ENCODE peak calls at places on chromosomes 1 and 21, in four cellular contexts. One of them, this sample, is unnamed.

GRCh38 chr1:86504895-86505625 is 36.3 kb downstream of the CLCA1 start:
- DNase-seq in K562: no peak
- DNase-seq in H1: no peak
- DNase-seq in HepG2: no peak
- DNase-seq in this sample: no peak

GRCh38 chr21:44927587-44928461 is 7.1 kb upstream of the ITGB2 start:
- DNase-seq in K562: peak
- DNase-seq in H1: no peak
- DNase-seq in HepG2: peak
- DNase-seq in this sample: no peak

GRCh38 chr1:230868736-230869385 is 540 bp upstream of the C1orf198 start:
- DNase-seq in K562: no peak
- DNase-seq in H1: peak
- DNase-seq in HepG2: peak
- DNase-seq in this sample: peak

GRCh38 chr1:205285391-205286101 is 36.0 kb downstream of the NUAK2 start:
- DNase-seq in K562: no peak
- DNase-seq in H1: no peak
- DNase-seq in HepG2: no peak
- DNase-seq in this sample: no peak

GRCh38 chr1:99279525-99279924 is 15.2 kb downstream of the PLPPR4 start:
- DNase-seq in K562: no peak
- DNase-seq in H1: no peak
- DNase-seq in HepG2: no peak
- DNase-seq in this sample: no peak

GRCh38 chr1:229118662-229119061 is 152.2 kb upstream of the RAB4A start:
- DNase-seq in K562: no peak
- DNase-seq in H1: no peak
- DNase-seq in HepG2: no peak
- DNase-seq in this sample: no peak

GRCh38 chr1:198848206-198848605 is 209.4 kb downstream of the PTPRC start:
- DNase-seq in K562: no peak
- DNase-seq in H1: no peak
- DNase-seq in HepG2: no peak
- DNase-seq in this sample: no peak

GRCh38 chr1:233453433-233454200 is 126.1 kb downstream of the MAP3K21 start:
- DNase-seq in K562: no peak
- DNase-seq in H1: no peak
- DNase-seq in HepG2: no peak
- DNase-seq in this sample: no peak

GRCh38 chr1:25579241-25579946 is 36.0 kb downstream of the LDLRAP1 start:
- DNase-seq in K562: no peak
- DNase-seq in H1: no peak
- DNase-seq in HepG2: no peak
- DNase-seq in this sample: peak

GRCh38 chr1:79629414-79629813 is 622.9 kb upstream of the ADGRL4 start:
- DNase-seq in K562: no peak
- DNase-seq in H1: no peak
- DNase-seq in HepG2: no peak
- DNase-seq in this sample: no peak
- TF ChIP-seq JUN in K562: no peak
- TF ChIP-seq JUN in H1: no peak
- TF ChIP-seq JUN in HepG2: no peak
- TF ChIP-seq JUN in this sample: no peak

GRCh38 chr1:23484253-23485001 is 448 bp upstream of the ASAP3 start:
- DNase-seq in K562: peak
- DNase-seq in H1: peak
- DNase-seq in HepG2: peak
- DNase-seq in this sample: peak
- TF ChIP-seq EZH2 in K562: no peak
- TF ChIP-seq EZH2 in H1: no peak
- TF ChIP-seq EZH2 in HepG2: no peak
- TF ChIP-seq EZH2 in this sample: no peak

GRCh38 chr1:41433501-41433900 is 51.0 kb downstream of the EDN2 start:
- DNase-seq in K562: no peak
- DNase-seq in H1: no peak
- DNase-seq in HepG2: no peak
- DNase-seq in this sample: no peak

GRCh38 chr1:41436281-41437010 is 48.0 kb downstream of the EDN2 start:
- DNase-seq in K562: no peak
- DNase-seq in H1: no peak
- DNase-seq in HepG2: no peak
- DNase-seq in this sample: no peak

GRCh38 chr1:41435570-41436178 is 48.8 kb downstream of the EDN2 start:
- DNase-seq in K562: no peak
- DNase-seq in H1: peak
- DNase-seq in HepG2: no peak
- DNase-seq in this sample: no peak

GRCh38 chr1:41434306-41434705 is 50.2 kb downstream of the EDN2 start:
- DNase-seq in K562: no peak
- DNase-seq in H1: no peak
- DNase-seq in HepG2: no peak
- DNase-seq in this sample: no peak

DNA sequence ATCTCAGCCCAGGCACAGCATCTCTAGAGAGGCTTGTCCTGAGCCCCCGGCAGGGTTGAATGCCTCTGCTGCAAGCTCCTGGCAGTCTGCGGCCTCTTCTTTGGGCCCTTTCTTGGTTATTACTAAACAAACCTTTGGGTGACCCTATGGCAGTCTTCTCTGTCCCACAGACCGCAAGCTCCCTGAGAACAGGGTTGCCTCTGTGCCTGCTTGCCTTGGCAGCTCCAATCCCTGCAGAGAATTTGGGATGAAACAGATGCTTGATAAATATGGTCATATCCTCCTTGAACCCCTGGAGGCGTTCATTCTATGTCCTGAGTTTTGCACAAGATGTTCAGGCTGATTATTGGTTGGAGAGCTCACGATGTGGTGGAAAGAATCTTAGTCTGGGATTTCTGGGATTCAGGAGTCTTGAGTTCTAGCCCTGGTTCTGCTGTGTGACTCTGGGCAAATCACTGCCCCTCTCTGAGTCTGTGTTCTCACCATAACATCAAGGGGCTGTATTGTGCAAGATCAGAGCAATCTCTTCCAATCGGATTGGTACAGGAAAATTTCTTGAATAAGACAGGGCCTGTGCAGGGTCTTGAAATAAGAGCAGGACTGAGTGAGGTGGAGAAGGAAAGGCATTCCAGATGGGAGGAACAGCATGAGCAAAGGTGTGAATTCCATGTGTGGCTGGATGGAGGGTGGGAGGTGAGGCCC is 49.6 kb downstream of the EDN2 start:
- DNase-seq in K562: no peak
- DNase-seq in H1: no peak
- DNase-seq in HepG2: no peak
- DNase-seq in this sample: no peak
- TF ChIP-seq JUN in K562: no peak
- TF ChIP-seq JUN in H1: no peak
- TF ChIP-seq JUN in HepG2: no peak
- TF ChIP-seq JUN in this sample: no peak

GRCh38 chr1:92484472-92485373 is 2.0 kb downstream of the GFI1 start:
- DNase-seq in K562: peak
- DNase-seq in H1: peak
- DNase-seq in HepG2: no peak
- DNase-seq in this sample: peak
- TF ChIP-seq EZH2 in K562: no peak
- TF ChIP-seq EZH2 in H1: peak
- TF ChIP-seq EZH2 in HepG2: no peak
- TF ChIP-seq EZH2 in this sample: peak

GRCh38 chr1:235941852-235942624 is 75.3 kb upstream of the LYST start:
- DNase-seq in K562: no peak
- DNase-seq in H1: no peak
- DNase-seq in HepG2: peak
- DNase-seq in this sample: peak

GRCh38 chr1:235937123-235937522 is 70.4 kb upstream of the LYST start:
- DNase-seq in K562: no peak
- DNase-seq in H1: no peak
- DNase-seq in HepG2: no peak
- DNase-seq in this sample: no peak

GRCh38 chr1:235939488-235939775 is 72.7 kb upstream of the LYST start:
- DNase-seq in K562: no peak
- DNase-seq in H1: no peak
- DNase-seq in HepG2: no peak
- DNase-seq in this sample: no peak

GRCh38 chr1:235940282-235940681 is 73.6 kb upstream of the LYST start:
- DNase-seq in K562: no peak
- DNase-seq in H1: no peak
- DNase-seq in HepG2: no peak
- DNase-seq in this sample: no peak

DNA sequence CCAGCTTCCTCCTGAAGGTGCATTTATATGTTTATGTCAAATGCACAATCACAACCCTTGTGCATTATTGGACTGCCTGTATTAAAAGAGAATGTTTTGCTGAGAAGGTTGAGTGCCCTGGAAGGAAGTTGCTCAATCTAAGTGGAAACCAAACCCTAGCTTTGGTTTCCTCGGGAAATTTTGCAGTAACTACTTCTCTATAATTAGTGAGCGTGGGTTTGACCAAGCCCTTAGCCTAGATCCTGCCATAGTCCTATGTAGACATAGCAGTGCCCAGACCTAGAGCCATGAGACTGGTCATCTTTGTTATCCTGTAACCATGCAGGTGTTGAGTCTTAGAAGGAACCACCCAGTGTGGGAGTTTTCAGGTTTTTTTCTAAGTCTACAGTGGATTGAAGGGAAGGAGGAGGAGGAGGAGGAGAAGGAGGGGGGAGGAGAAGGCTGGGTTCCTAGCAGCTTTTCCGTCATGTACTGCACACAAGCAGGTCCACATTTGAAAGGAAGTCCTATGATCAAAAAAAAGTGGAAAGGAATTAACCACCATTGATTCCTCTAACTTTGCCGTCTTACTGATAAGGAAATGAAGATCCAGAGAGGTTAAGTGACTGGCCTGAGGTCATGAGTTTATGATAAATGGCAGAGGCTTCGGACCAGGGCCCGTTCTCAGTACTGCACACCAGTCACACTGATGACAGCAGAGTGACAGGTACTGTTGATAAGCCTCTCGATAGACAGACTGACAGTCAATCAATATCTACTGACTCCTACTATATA is 72.2 kb upstream of the LYST start:
- DNase-seq in K562: no peak
- DNase-seq in H1: no peak
- DNase-seq in HepG2: no peak
- DNase-seq in this sample: peak
- TF ChIP-seq JUN in K562: no peak
- TF ChIP-seq JUN in H1: no peak
- TF ChIP-seq JUN in HepG2: no peak
- TF ChIP-seq JUN in this sample: no peak

DNA sequence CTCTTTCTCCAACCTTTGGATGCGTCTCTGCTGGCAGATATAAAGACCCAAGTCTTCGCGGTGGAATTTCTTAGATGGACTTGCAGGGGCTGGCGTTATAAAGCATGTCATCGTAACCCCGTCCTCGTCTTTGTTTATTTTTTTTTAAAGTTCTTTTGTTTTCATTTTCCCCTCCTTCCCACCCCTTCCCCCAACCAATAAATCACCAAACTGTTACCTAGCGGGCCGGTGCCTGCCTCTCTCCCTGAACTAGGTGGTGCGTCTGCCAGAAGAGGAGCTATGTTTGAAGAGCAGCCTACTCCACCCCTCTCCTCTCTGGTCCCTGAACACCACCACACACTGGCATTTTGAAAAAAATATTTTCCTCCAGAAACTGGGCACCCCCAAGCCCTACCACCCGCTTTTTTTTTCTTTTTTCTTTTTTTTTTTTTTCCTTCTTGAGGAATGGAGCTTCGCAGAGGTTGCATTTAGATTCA is at the start of gene CACNA1E:
- DNase-seq in K562: no peak
- DNase-seq in H1: no peak
- DNase-seq in HepG2: no peak
- DNase-seq in this sample: no peak
- TF ChIP-seq EZH2 in K562: no peak
- TF ChIP-seq EZH2 in H1: peak
- TF ChIP-seq EZH2 in HepG2: no peak
- TF ChIP-seq EZH2 in this sample: no peak

DNA sequence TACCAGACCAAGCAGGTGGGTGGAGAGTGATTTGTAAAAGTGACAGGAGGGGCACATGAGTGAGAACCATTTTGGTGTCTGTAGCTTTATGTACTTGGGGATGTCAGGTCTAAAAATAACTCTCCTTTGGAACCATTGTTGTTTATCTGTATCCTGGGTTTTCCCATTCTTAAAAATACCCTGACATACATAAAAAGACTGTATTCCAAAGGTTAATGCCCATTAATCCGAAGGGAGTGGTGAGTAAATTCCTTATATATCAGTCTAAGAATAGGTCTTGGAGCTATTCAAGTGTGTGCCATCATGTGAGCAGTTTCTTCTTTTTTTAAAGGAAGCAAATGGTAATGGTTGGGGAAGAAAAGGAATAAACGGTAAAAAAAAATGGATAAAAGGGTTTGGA is 117.5 kb downstream of the TGFB2 start:
- DNase-seq in K562: no peak
- DNase-seq in H1: no peak
- DNase-seq in HepG2: no peak
- DNase-seq in this sample: peak
- TF ChIP-seq JUN in K562: no peak
- TF ChIP-seq JUN in H1: no peak
- TF ChIP-seq JUN in HepG2: no peak
- TF ChIP-seq JUN in this sample: no peak

DNA sequence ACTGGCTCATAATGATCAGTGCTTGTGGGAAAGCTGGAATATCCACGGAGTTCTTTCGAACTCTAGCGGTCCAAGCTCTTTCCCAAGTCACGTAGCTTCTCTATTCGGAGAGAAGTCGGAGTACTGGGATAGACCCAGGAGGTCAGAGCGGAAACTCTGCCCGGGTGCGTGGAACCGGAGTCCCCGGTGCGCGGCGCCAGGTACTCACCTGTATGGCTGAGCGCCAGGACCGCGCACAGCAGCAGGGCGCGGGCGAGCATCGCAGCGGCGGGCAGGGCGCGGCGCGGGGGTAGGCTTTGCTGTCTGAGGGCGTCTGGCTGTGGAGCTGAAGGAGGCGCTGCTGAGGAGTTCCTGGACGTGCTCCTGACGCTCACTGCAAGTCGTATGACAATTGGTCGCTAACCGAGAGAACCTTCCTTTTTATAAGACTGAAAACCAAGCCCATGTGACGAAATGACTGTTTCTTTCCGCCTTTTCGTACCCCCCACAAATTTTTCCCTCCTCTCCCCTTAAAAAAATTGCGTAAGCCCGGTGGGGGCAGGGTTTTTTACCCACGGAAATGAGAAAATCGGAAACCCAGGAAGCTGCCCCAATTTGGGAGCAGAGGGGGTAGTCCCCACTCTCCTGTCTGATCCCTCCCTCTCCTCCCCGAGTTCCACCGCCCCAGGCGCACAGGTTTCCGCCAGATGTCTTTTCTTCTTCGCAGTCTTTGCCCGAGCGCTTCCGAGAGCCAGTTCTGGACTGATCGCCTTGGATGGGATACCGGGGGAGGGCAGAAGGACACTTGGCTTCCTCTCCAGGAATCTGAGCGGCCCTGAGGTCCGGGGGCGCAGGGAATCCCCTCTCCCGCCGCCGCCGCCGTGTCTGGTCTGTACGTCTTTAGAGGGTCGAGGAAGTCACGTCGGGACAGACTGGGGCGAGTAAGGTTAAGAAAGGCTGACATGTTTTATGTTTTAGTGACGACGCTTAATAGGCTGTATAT is at the start of gene PTGS2:
- DNase-seq in K562: no peak
- DNase-seq in H1: peak
- DNase-seq in HepG2: no peak
- DNase-seq in this sample: peak
- TF ChIP-seq EZH2 in K562: no peak
- TF ChIP-seq EZH2 in H1: no peak
- TF ChIP-seq EZH2 in HepG2: no peak
- TF ChIP-seq EZH2 in this sample: no peak